ENCODE peak calls at places on chromosome 18, in four cellular contexts. R is CD8-positive, alpha-beta T cell; X is upper lobe of left lung; N is gastrocnemius medialis. T is an unnamed sample.

GRCh38 chr18:75110846-75111415 is 98.0 kb downstream of the PTGR3 start:
- DNase-seq in X (no peak), R (no peak), N (no peak), T (no peak)

GRCh38 chr18:79982736-79983135 is 5.6 kb downstream of the TXNL4A start:
- DNase-seq in N (no peak), R (no peak), X (peak), T (no peak)

GRCh38 chr18:57207124-57207916 is 60.4 kb downstream of the BOD1L2 start:
- DNase-seq in N (no peak), X (no peak), R (no peak), T (no peak)

GRCh38 chr18:63757541-63757940 is 17.7 kb upstream of the SERPINB7 start:
- DNase-seq in R (no peak), X (no peak), N (no peak), T (no peak)

GRCh38 chr18:598053-598665 is 1.4 kb downstream of the CLUL1 start:
- DNase-seq in R (no peak), N (no peak), X (no peak), T (no peak)

GRCh38 chr18:54192900-54193299 is 31.6 kb downstream of the MBD2 start:
- DNase-seq in X (no peak), N (no peak), R (no peak), T (no peak)

GRCh38 chr18:21262979-21263378 is 20.9 kb downstream of the GREB1L start:
- DNase-seq in X (no peak), R (no peak), N (no peak), T (no peak)

GRCh38 chr18:13070460-13070859 is 79.3 kb downstream of the CEP192 start:
- DNase-seq in X (no peak), R (no peak), N (no peak), T (no peak)

GRCh38 chr18:11962586-11962985 is 18.7 kb upstream of the IMPA2 start:
- DNase-seq in X (no peak), N (no peak), R (no peak), T (no peak)

GRCh38 chr18:7094432-7094831 is 23.2 kb downstream of the LAMA1 start:
- DNase-seq in R (no peak), N (no peak), X (no peak), T (no peak)

GRCh38 chr18:28003451-28003850 is 173.5 kb downstream of the CDH2 start:
- DNase-seq in R (no peak), N (no peak), X (no peak), T (no peak)

GRCh38 chr18:36409779-36410178 is 112.3 kb downstream of the FHOD3 start:
- DNase-seq in N (no peak), R (no peak), X (no peak), T (no peak)

GRCh38 chr18:8754995-8755955 is 49.9 kb downstream of the MTCL1 start:
- DNase-seq in X (no peak), N (no peak), R (peak), T (peak)

GRCh38 chr18:63553117-63553516 is 10.9 kb downstream of the SERPINB12 start:
- DNase-seq in R (no peak), X (peak), N (no peak), T (no peak)

GRCh38 chr18:55083461-55083860 is 124.2 kb upstream of the CCDC68 start:
- DNase-seq in X (no peak), R (no peak), N (no peak), T (no peak)

GRCh38 chr18:36128907-36129299 is 237 bp downstream of the SLC39A6 start:
- DNase-seq in X (no peak), N (no peak), R (no peak), T (no peak)

GRCh38 chr18:48814490-48815181 is 136.1 kb downstream of the SMAD7 start:
- DNase-seq in R (no peak), N (peak), X (peak), T (peak)

GRCh38 chr18:9380101-9380500 is 45.5 kb downstream of the TWSG1 start:
- DNase-seq in X (no peak), N (no peak), R (no peak), T (no peak)

GRCh38 chr18:13909141-13909540 is 6.2 kb downstream of the MC2R start:
- DNase-seq in N (no peak), X (no peak), R (no peak), T (no peak)

GRCh38 chr18:62379051-62379450 is 53.9 kb downstream of the TNFRSF11A start:
- DNase-seq in X (no peak), N (no peak), R (no peak), T (no peak)

GRCh38 chr18:27599202-27599829 is 414.2 kb upstream of the CHST9 start:
- DNase-seq in N (no peak), X (no peak), R (no peak), T (peak)

GRCh38 chr18:63980027-63980426 is 10.1 kb downstream of the SERPINB8 start:
- DNase-seq in X (no peak), R (no peak), N (no peak), T (no peak)

GRCh38 chr18:72866901-72867701 is 686 bp downstream of the NETO1 start:
- DNase-seq in R (no peak), X (no peak), N (no peak), T (peak)

GRCh38 chr18:13700153-13700552 is 26.2 kb downstream of the FAM210A start:
- DNase-seq in N (no peak), X (no peak), R (no peak), T (peak)

GRCh38 chr18:36187826-36188721 is 777 bp downstream of the MOCOS start:
- DNase-seq in R (no peak), N (peak), X (no peak), T (no peak)

GRCh38 chr18:6482198-6482977 is 67.7 kb upstream of the L3MBTL4 start:
- DNase-seq in R (no peak), X (peak), N (peak), T (peak)

GRCh38 chr18:36355511-36355910 is 58.0 kb downstream of the FHOD3 start:
- DNase-seq in R (no peak), X (no peak), N (no peak), T (no peak)

GRCh38 chr18:45626330-45627203 is 11.3 kb downstream of the SLC14A2 start:
- DNase-seq in X (no peak), R (no peak), N (no peak), T (no peak)

GRCh38 chr18:27057459-27058302 is 127.4 kb downstream of the CHST9 start:
- DNase-seq in X (no peak), R (no peak), N (no peak), T (no peak)

GRCh38 chr18:74906189-74906588 is 302.8 kb downstream of the PTGR3 start:
- DNase-seq in N (no peak), X (no peak), R (no peak), T (no peak)

GRCh38 chr18:39389800-39390379 is 1824.3 kb upstream of the CELF4 start:
- DNase-seq in R (no peak), N (no peak), X (no peak), T (no peak)

GRCh38 chr18:80246656-80247402 is 485 bp downstream of the PARD6G start:
- DNase-seq in N (no peak), X (no peak), R (no peak), T (peak)

GRCh38 chr18:46335551-46336059 is 231.4 kb downstream of the HAUS1 start:
- DNase-seq in R (no peak), X (no peak), N (no peak), T (no peak)

GRCh38 chr18:54928236-54928635 is 31.0 kb downstream of the CCDC68 start:
- DNase-seq in X (no peak), R (no peak), N (no peak), T (no peak)

DNA sequence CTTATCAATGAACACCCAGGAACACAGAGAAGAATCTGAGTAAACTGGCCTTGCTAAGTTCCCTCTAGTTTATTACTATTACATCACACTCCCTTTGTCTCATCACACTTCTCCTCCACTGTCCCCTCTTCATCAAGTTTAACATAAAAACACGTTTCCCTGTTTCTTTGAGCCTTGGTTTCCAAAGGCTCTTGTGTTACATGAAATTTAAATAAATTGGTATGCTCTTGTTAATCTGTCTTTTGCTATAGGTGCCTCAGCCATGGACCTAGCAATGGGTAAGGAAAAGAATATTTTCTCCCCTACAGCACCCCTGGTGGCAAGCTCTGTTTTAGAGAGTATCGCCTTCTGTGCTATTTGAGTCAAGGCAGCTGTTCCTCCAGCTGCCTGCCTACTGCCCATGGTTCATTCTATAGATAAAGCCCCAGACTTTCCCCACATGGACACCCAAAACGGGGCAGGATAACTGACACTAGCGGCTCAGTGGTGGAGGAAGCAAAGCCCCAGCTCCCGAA is 31.8 kb downstream of the TGIF1 start:
- DNase-seq in X (no peak), N (no peak), R (no peak), T (no peak)
- TF ChIP-seq CTCF in X (peak), N (no peak), R (peak), T (peak)

GRCh38 chr18:59308201-59309014 is 10.0 kb downstream of the CPLX4 start:
- DNase-seq in R (peak), N (peak), X (peak), T (peak)
- TF ChIP-seq CTCF in R (peak), N (peak), X (peak), T (peak)

DNA sequence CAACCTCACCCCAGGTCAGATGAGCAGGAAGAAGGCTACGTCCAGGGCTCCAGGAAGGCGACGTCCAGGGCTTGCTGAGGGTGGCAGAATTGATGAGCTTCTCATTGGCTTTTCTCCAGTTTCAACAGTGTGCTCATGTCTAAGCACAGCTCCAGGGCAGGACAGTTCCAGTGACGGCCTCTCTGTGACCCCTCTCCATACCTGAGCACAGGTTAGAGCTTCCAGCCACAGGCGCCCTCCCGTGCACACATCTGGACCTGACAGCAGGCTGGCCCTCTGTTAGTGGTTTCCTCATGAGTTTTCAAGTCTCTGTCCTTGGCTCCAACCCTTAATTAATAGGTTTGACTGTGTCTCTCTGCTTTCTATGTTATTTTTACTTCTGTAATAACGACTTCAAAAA is 327.6 kb downstream of the ZNF516 start:
- DNase-seq in X (no peak), R (no peak), N (no peak), T (no peak)
- TF ChIP-seq CTCF in X (no peak), R (no peak), N (no peak), T (no peak)

DNA sequence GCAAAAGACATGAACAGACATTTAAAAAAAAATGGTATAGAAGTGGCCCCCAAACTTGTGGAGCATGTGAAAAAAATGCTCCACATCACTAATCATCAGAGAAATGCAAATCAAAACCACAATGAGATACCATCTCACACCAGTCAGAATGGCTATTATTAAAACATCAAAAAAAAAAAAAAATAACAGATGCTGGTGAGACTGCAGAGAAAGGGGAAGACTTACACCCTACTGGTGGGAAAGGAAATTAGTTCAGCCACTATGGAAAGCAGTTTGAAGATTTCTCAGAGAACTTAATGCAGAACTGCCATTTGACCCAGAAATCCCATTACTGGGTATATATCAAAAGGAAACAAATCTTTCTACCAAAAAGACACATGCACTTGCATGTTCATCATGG is 164.8 kb downstream of the RIT2 start:
- DNase-seq in N (no peak), R (no peak), X (no peak), T (no peak)
- TF ChIP-seq CTCF in N (no peak), R (no peak), X (no peak), T (no peak)

DNA sequence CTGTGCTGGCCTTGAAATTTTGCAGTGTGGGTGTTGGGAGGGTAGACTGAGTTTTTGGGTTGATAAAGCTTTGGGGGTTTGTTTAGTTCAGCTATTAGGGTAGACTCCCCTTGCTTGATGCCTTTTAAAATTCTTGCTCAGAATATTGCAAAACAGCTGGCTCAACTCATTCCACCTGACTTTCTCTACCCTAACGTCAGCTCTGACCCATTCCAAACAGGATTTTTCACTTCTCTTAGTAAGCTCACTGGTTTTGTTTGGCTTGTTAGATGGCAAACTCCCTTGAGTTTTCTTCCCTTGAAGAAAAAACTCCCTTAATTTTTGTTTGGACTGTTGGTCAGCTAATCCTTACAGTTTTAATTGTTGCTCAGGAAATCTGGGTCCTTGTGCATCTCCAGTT is 195.1 kb upstream of the DTNA start:
- DNase-seq in R (no peak), X (no peak), N (no peak), T (no peak)
- TF ChIP-seq CTCF in R (no peak), X (no peak), N (no peak), T (no peak)

GRCh38 chr18:78661316-78661715 is 318.3 kb upstream of the SALL3 start:
- DNase-seq in X (no peak), R (no peak), N (no peak), T (no peak)

GRCh38 chr18:78660311-78660710 is 319.3 kb upstream of the SALL3 start:
- DNase-seq in R (no peak), X (no peak), N (no peak), T (no peak)

GRCh38 chr18:78659057-78659456 is 320.6 kb upstream of the SALL3 start:
- DNase-seq in X (no peak), R (no peak), N (no peak), T (no peak)

GRCh38 chr18:78658531-78658930 is 321.1 kb upstream of the SALL3 start:
- DNase-seq in X (no peak), N (no peak), R (no peak), T (no peak)

GRCh38 chr18:78659748-78660147 is 319.9 kb upstream of the SALL3 start:
- DNase-seq in R (no peak), N (no peak), X (no peak), T (no peak)
- TF ChIP-seq CTCF in R (no peak), N (no peak), X (peak), T (no peak)

DNA sequence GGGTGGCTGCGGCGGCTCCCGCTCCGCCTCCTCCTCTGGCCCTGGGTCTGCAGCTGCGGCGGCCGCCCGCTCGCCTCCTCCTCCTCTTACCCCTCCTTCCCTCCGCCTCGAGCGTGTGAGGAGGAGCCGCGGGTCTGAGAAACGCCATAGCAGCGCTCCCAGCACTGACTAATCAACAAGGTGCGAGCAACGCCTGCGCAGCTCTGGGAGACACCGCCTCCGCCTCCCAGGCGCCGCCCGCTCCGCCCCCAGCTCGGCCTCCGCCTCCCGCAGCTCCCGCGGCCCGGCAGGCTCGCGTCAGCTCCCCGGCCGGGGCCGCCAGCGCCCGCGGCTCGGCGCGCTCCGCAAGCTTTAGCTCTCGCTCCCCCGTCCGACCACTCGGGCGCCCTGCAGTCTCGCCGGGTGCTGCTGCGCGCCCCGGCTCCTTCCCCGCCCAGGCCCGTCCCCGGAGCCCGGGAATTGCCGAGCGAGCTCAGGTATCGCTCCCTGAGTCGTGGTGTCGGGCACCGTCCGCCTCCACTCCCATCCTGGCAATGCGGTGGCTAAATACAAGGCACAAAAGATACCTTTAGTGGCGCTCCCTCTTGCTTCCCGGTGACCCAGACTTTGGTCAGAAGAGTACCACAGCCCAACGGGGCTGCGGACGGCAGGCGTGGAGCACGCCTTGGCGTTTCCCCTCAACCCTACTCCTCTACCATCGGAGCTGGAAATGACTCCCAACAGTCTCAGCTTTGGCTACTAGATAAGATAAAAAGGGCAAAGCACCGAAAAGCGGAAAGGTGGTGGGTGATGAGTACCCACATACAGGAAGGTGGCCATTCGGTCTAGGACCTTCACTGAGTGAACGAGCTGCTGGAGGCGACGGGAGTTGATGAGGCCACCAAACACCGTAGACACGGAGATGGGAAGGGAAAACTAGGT is at the start of gene GAREM1:
- DNase-seq in X (peak), R (peak), N (peak), T (peak)
- TF ChIP-seq CTCF in X (peak), R (no peak), N (peak), T (peak)

DNA sequence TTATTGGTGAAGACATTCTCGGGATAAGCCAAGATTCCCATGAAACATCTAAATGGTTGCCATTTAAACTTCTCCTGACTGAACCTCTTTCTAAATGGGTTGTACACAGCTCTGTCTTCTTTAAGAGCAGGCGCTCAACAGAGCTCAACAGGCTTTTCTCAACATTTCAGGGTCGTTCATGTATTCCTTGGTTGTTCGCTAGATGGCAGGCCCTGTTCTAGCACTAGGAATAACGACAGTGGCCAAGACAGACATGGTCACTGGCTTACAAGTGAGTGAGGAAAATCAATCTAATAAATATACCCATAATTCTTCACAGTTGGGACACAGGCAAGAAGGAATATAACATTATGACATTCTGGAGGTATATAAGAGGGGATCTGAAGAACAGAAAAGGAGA is 154.5 kb downstream of the SMAD2 start:
- DNase-seq in X (no peak), N (no peak), R (no peak), T (no peak)
- TF ChIP-seq CTCF in X (no peak), N (no peak), R (no peak), T (no peak)

GRCh38 chr18:23334569-23334968 is 118.5 kb upstream of the RIOK3 start:
- DNase-seq in N (no peak), X (no peak), R (no peak), T (no peak)

GRCh38 chr18:23340661-23341060 is 112.4 kb upstream of the RIOK3 start:
- DNase-seq in N (no peak), R (no peak), X (no peak), T (no peak)

GRCh38 chr18:23336072-23336471 is 117.0 kb upstream of the RIOK3 start:
- DNase-seq in N (no peak), X (no peak), R (no peak), T (no peak)

GRCh38 chr18:23341383-23341782 is 111.7 kb upstream of the RIOK3 start:
- DNase-seq in R (no peak), N (no peak), X (no peak), T (no peak)

GRCh38 chr18:23337599-23338444 is 115.3 kb upstream of the RIOK3 start:
- DNase-seq in X (no peak), N (no peak), R (no peak), T (no peak)
- TF ChIP-seq CTCF in X (no peak), N (no peak), R (no peak), T (no peak)